ENCODE peak calls at places on chromosomes 11 and 22, in seven cellular contexts. L, Y, W, V, F, Q and J are unnamed samples.

GRCh38 chr22:23023294-23023693 is 47.0 kb upstream of the GNAZ start:
- DNase-seq in F (no peak), W (peak; percentile 31), Y (no peak), V (no peak), Q (no peak), L (no peak), J (no peak)

GRCh38 chr22:44659140-44659539 is 42.9 kb upstream of the PRR5 start:
- DNase-seq in F (no peak), Q (no peak), W (no peak), Y (peak; percentile 67), V (no peak), L (no peak), J (no peak)

GRCh38 chr22:22085702-22086500 is 103.3 kb upstream of the TOP3B start:
- DNase-seq in F (no peak), Q (no peak), L (peak; percentile 59), W (no peak), Y (peak; percentile 44), V (no peak), J (no peak)

GRCh38 chr22:24694971-24695928 is 79.3 kb downstream of the PIWIL3 start:
- DNase-seq in Q (no peak), F (no peak), L (no peak), Y (no peak), W (no peak), V (no peak), J (no peak)

GRCh38 chr11:100805509-100806199 is 118.6 kb downstream of the ARHGAP42 start:
- DNase-seq in W (no peak), V (no peak), F (no peak), Q (no peak), L (no peak), Y (no peak), J (no peak)

GRCh38 chr22:48855013-48855412 is 972.7 kb downstream of the BRD1 start:
- DNase-seq in F (no peak), W (no peak), L (no peak), Q (no peak), Y (no peak), V (no peak), J (no peak)

GRCh38 chr22:25019427-25020184 is 67.1 kb downstream of the KIAA1671 start:
- DNase-seq in L (no peak), Y (no peak), W (no peak), Q (no peak), F (no peak), V (no peak), J (no peak)

GRCh38 chr11:17646451-17647145 is 72.8 kb upstream of the MYOD1 start:
- DNase-seq in L (no peak), F (no peak), Q (no peak), Y (peak; percentile 0), W (no peak), V (no peak), J (no peak)

GRCh38 chr11:92839450-92839849 is 130.0 kb upstream of the MTNR1B start:
- DNase-seq in F (no peak), Q (no peak), W (no peak), Y (no peak), V (no peak), L (no peak), J (no peak)

GRCh38 chr22:39800790-39801540 is 92.6 kb downstream of the ENTHD1 start:
- DNase-seq in Y (peak; percentile 18), F (no peak), W (peak; percentile 71), V (no peak), L (no peak), Q (no peak), J (no peak)

GRCh38 chr11:104713366-104713765 is 184.9 kb downstream of the CASP12 start:
- DNase-seq in Y (no peak), F (no peak), L (no peak), V (no peak), Q (no peak), W (no peak), J (no peak)

GRCh38 chr11:41612415-41612814 is 153.0 kb upstream of the LRRC4C start:
- DNase-seq in W (peak; percentile 37), F (peak; percentile 3), L (no peak), Y (no peak), V (no peak), Q (no peak), J (peak; percentile 13)

GRCh38 chr11:36500315-36500721 is 9.8 kb downstream of the TRAF6 start:
- DNase-seq in W (peak; percentile 42), L (no peak), F (peak; percentile 30), Y (no peak), V (no peak), Q (no peak), J (peak; percentile 96)
- H3K4me3 ChIP-seq in W (no peak overlapping the region), L (no peak overlapping the region), F (no peak overlapping the region), Y (no peak overlapping the region), V (no peak overlapping the region), Q (no peak overlapping the region), J (no peak overlapping the region)

GRCh38 chr22:30210235-30210831 is 36.2 kb downstream of the LIF start:
- DNase-seq in Y (peak; percentile 15), L (no peak), F (peak; percentile 29), V (no peak), Q (no peak), W (peak; percentile 43), J (no peak)
- H3K4me1 ChIP-seq in Y (peaks cover 29% of the 10 kb centered on the region), L (no peaks in the 10 kb centered on the region), F (peaks cover 11% of the 10 kb centered on the region), V (no peaks in the 10 kb centered on the region), Q (peaks cover 18% of the 10 kb centered on the region), W (no peaks in the 10 kb centered on the region), J (no peaks in the 10 kb centered on the region)

GRCh38 chr22:38309614-38310517 is 7.4 kb downstream of the CSNK1E start:
- DNase-seq in L (no peak), F (no peak), Y (no peak), V (no peak), W (no peak), Q (no peak), J (no peak)
- H3K27ac ChIP-seq in L (peak overlapping the region; percentile 80), F (no peak overlapping the region), Y (no peak overlapping the region), V (peak overlapping the region; percentile 24), W (no peak overlapping the region), Q (peak overlapping the region; percentile 66), J (peak overlapping the region; percentile 77)

GRCh38 chr11:32168924-32169323 is 78.0 kb downstream of the RCN1 start:
- DNase-seq in Q (no peak), V (no peak), L (peak; percentile 13), W (no peak), Y (no peak), F (no peak), J (no peak)

GRCh38 chr11:32162906-32163305 is 72.0 kb downstream of the RCN1 start:
- DNase-seq in F (no peak), L (no peak), Y (no peak), V (no peak), W (no peak), Q (no peak), J (no peak)

GRCh38 chr11:32161293-32161692 is 70.4 kb downstream of the RCN1 start:
- DNase-seq in Q (no peak), F (no peak), L (no peak), W (no peak), Y (no peak), V (no peak), J (no peak)

DNA sequence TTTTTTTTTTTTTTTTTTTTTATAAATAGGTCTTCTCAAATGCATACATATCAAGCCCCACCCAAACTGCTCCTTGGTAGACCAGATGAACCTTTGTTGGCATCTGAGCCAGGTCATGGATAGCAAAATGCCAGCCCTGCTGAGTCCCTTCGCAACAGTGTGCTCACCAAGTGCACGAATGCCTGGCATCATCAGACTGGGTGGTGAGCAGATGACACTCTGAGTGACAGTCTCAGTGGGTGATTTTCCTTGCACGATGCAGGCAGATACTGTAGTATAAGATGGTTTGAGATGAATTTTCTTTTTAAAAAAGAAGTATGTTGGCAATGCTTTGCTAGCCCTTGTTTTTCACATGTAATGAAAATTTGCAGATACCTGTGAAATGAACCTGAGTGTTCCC is 74.0 kb downstream of the RCN1 start:
- DNase-seq in Y (no peak), Q (no peak), V (no peak), L (no peak), W (no peak), F (no peak), J (no peak)
- H3K4me3 ChIP-seq in Y (no peak overlapping the region), Q (no peak overlapping the region), V (no peak overlapping the region), L (no peak overlapping the region), W (no peak overlapping the region), F (no peak overlapping the region), J (no peak overlapping the region)

DNA sequence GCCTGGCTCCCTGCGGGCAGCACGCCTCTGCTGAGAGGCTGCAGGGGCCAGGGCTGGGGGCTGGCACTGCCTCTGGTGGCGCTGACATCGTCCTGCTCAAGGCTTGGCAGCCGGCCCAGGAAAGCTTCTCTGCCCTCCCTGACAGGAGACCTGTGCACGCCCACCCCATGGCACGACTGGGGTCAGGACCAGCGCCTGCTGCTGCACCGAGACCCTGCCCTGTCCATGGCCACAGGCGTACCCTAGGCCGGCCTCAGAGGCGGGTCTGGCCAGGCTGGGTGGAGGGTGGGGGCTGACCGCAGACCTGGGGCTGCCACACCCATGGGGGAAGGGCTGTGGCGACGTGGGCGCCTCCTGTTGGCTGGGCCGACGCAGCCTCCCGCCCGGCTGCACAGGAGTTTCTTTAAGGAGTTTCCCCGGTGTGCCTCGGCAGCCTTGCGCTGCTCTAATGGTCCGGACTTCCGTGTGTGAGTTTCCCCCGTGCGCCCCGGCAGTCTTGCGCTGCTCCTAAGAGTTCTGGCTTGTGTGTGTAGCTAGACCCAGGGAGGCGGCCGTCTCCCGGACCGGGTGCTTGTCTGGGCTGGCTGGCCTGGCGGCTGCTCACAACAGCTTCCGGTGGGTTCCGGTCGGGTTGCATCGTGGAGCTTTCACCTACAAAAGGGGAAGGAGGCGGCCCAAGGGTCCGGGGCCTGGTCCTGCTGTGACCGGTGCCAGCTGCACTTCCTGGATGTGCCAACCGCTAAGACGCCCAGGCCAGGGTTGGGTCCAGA is 4.7 kb downstream of the TRABD start:
- DNase-seq in L (peak; percentile 79), V (peak; percentile 90), Q (peak; percentile 60), Y (peak; percentile 91), W (peak; percentile 75), F (peak; percentile 68), J (peak; percentile 72)
- H3K4me1 ChIP-seq in L (peaks cover 3% of the 10 kb centered on the region), V (no peaks in the 10 kb centered on the region), Q (peaks cover 29% of the 10 kb centered on the region), Y (peaks cover 42% of the 10 kb centered on the region), W (peaks cover 2% of the 10 kb centered on the region), F (peaks cover 3% of the 10 kb centered on the region), J (no peaks in the 10 kb centered on the region)

GRCh38 chr11:45930031-45930794 is 7.8 kb downstream of the LARGE2 start:
- DNase-seq in W (no peak), F (no peak), V (no peak), Y (peak; percentile 39), Q (no peak), L (no peak), J (no peak)
- H3K27ac ChIP-seq in W (no peak overlapping the region), F (no peak overlapping the region), V (no peak overlapping the region), Y (no peak overlapping the region), Q (no peak overlapping the region), L (no peak overlapping the region), J (no peak overlapping the region)

GRCh38 chr11:118980191-118980881 is 8.8 kb downstream of the FOXR1 start:
- DNase-seq in L (peak; percentile 67), F (no peak), Q (no peak), Y (no peak), W (peak; percentile 64), V (peak; percentile 76), J (no peak)
- H3K4me3 ChIP-seq in L (no peak overlapping the region), F (no peak overlapping the region), Q (no peak overlapping the region), Y (no peak overlapping the region), W (no peak overlapping the region), V (no peak overlapping the region), J (no peak overlapping the region)

GRCh38 chr22:32827061-32827602 is 25.6 kb downstream of the TIMP3 start:
- DNase-seq in V (no peak), W (no peak), Y (no peak), L (no peak), Q (no peak), F (no peak), J (no peak)
- H3K4me1 ChIP-seq in V (no peaks in the 10 kb centered on the region), W (peaks cover 2% of the 10 kb centered on the region), Y (peaks cover 8% of the 10 kb centered on the region), L (no peaks in the 10 kb centered on the region), Q (peaks cover 34% of the 10 kb centered on the region), F (peaks cover 18% of the 10 kb centered on the region), J (no peaks in the 10 kb centered on the region)